ENCODE peak calls at places on chromosomes 5 and 9, in ten cellular contexts. M is GM23248; D is uterus; T is skeletal muscle cell; F is NB4; J is CD8-positive, alpha-beta memory T cell; S is AG04449; P is tibial nerve; Q is GM12864; V is CD4-positive, alpha-beta memory T cell. Y is an unnamed sample.
A peak's percentile ranks its signal among the peaks of the same experiment; 100 is the strongest.

GRCh38 chr5:95822408-95823240 is at the start of gene GLRX:
- DNase-seq in P (peak; percentile 59), S (peak; percentile 86), F (peak; percentile 83), T (peak; percentile 89), J (peak; percentile 59), Q (no peak), V (peak; percentile 67), D (peak; percentile 71), M (peak; percentile 97), Y (peak; percentile 96)

GRCh38 chr9:71490810-71491209 is 277.5 kb downstream of the CEMIP2 start:
- DNase-seq in S (no peak), J (no peak), P (no peak), M (peak; percentile 10), V (no peak), D (no peak), F (peak; percentile 1), T (no peak), Q (no peak), Y (peak; percentile 2)

GRCh38 chr5:146345240-146345577 is 6.6 kb downstream of the POU4F3 start:
- DNase-seq in P (no peak), S (no peak), T (no peak), V (no peak), Q (no peak), J (no peak), F (no peak), D (no peak), M (no peak), Y (no peak)

GRCh38 chr5:96790851-96791513 is 16.8 kb downstream of the ERAP1 start:
- DNase-seq in F (no peak), T (no peak), V (no peak), Q (no peak), J (no peak), D (no peak), M (peak; percentile 52), P (no peak), S (no peak), Y (peak; percentile 43)

GRCh38 chr5:8329773-8330172 is 460.8 kb downstream of the MTRR start:
- DNase-seq in M (peak; percentile 68), J (no peak), P (no peak), F (peak; percentile 41), Q (no peak), S (no peak), V (no peak), T (no peak), D (no peak), Y (peak; percentile 6)

GRCh38 chr5:16871746-16872339 is 64.2 kb downstream of the MYO10 start:
- DNase-seq in P (no peak), M (peak; percentile 80), Q (no peak), F (no peak), V (no peak), S (no peak), J (no peak), D (no peak), T (no peak), Y (peak; percentile 90)

GRCh38 chr5:174844971-174845370 is 120.6 kb downstream of the MSX2 start:
- DNase-seq in M (no peak), S (no peak), T (no peak), Q (no peak), V (no peak), D (peak; percentile 73), J (no peak), F (no peak), P (no peak), Y (peak; percentile 90)

GRCh38 chr9:130186839-130187522 is 14.8 kb downstream of the NCS1 start:
- DNase-seq in V (no peak), D (peak; percentile 77), S (no peak), Q (no peak), M (peak; percentile 89), J (no peak), T (no peak), F (peak; percentile 77), P (no peak), Y (peak; percentile 52)

GRCh38 chr5:32153723-32154122 is 20.4 kb downstream of the GOLPH3 start:
- DNase-seq in F (no peak), S (no peak), M (peak; percentile 20), Q (no peak), P (no peak), T (no peak), D (no peak), V (no peak), J (no peak), Y (peak; percentile 47)

GRCh38 chr5:135392256-135392655 is 6.8 kb downstream of the MACROH2A1 start:
- DNase-seq in D (no peak), J (no peak), F (peak; percentile 20), M (peak; percentile 91), P (no peak), S (peak; percentile 82), V (no peak), T (peak; percentile 73), Q (no peak), Y (peak; percentile 84)

GRCh38 chr9:2161661-2162060 is 146.5 kb downstream of the SMARCA2 start:
- DNase-seq in M (no peak), P (no peak), T (no peak), V (no peak), S (no peak), Q (no peak), F (no peak), J (no peak), D (no peak), Y (no peak)

GRCh38 chr5:982377-983237 is 26.0 kb upstream of the NKD2 start:
- DNase-seq in T (no peak), Q (no peak), S (no peak), F (no peak), P (no peak), J (no peak), M (peak; percentile 38), D (no peak), V (no peak), Y (no peak)

GRCh38 chr9:6106576-6107339 is 91.3 kb upstream of the RANBP6 start:
- DNase-seq in P (no peak), F (peak; percentile 93), S (no peak), T (no peak), J (no peak), M (peak; percentile 71), D (no peak), Q (peak; percentile 7), V (no peak), Y (peak; percentile 56)

GRCh38 chr5:178201927-178202235 is 2.5 kb upstream of the HNRNPAB start:
- DNase-seq in S (no peak), V (no peak), D (no peak), T (no peak), F (peak; percentile 74), J (no peak), M (no peak), P (no peak), Q (no peak), Y (no peak)

GRCh38 chr5:32583582-32584232 is 1.6 kb upstream of the SUB1 start:
- DNase-seq in T (no peak), V (peak; percentile 44), P (no peak), F (peak; percentile 56), Q (peak; percentile 98), D (no peak), M (no peak), J (peak; percentile 11), S (no peak), Y (no peak)

GRCh38 chr9:87610200-87611155 is 112.8 kb downstream of the DAPK1 start:
- DNase-seq in S (no peak), T (no peak), P (no peak), M (no peak), J (no peak), F (no peak), D (no peak), Q (no peak), V (no peak), Y (no peak)

GRCh38 chr9:129340427-129341196 is 162.6 kb upstream of the IER5L start:
- DNase-seq in Q (no peak), P (no peak), S (no peak), F (no peak), M (no peak), V (no peak), J (no peak), T (no peak), D (no peak), Y (no peak)

GRCh38 chr5:14258840-14259239 is 115.7 kb downstream of the TRIO start:
- DNase-seq in J (no peak), S (no peak), V (no peak), M (no peak), Q (no peak), T (no peak), F (no peak), P (no peak), D (no peak), Y (no peak)
- H3K4me3 ChIP-seq in J (no peak overlapping the region), S (no peak overlapping the region), V (no peak overlapping the region), M (no peak overlapping the region), Q (peak overlapping the region; percentile 38), T (no peak overlapping the region), F (no peak overlapping the region), P (no peak overlapping the region), D (no peak overlapping the region), Y (no peak overlapping the region)

DNA sequence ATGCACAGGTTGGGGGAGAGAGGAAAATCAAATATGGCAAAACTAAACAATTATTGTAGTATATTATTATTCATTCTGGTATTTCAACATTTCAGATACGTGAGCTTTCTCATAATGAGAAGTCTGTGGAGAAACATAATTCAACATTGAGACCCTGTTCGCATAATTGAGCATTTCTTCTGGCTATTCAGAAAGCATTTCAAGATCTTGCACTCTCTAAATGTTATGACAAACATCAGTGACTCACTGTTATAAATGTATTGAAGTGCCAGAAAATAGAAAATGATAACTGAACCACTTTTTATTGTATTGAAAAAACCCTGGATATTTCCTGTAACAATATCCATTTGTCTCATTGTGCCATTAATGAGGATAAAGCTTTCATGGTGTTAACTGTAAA is 124.5 kb downstream of the CAMK4 start:
- DNase-seq in P (no peak), M (peak; percentile 15), J (no peak), D (no peak), Q (no peak), F (no peak), T (no peak), S (no peak), V (no peak), Y (no peak)
- H3K4me3 ChIP-seq in P (no peak overlapping the region), M (no peak overlapping the region), J (no peak overlapping the region), D (no peak overlapping the region), Q (no peak overlapping the region), F (no peak overlapping the region), T (no peak overlapping the region), S (no peak overlapping the region), V (no peak overlapping the region), Y (no peak overlapping the region)

GRCh38 chr5:81435023-81435422 is 41.1 kb upstream of the ACOT12 start:
- DNase-seq in D (no peak), V (no peak), M (no peak), S (no peak), P (no peak), J (no peak), Q (no peak), T (no peak), F (no peak), Y (no peak)
- H3K4me3 ChIP-seq in D (no peak overlapping the region), V (no peak overlapping the region), M (no peak overlapping the region), S (no peak overlapping the region), P (no peak overlapping the region), J (no peak overlapping the region), Q (no peak overlapping the region), T (no peak overlapping the region), F (no peak overlapping the region), Y (no peak overlapping the region)

GRCh38 chr5:143435207-143435657 is 31.7 kb upstream of the NR3C1 start:
- DNase-seq in S (no peak), D (no peak), V (peak; percentile 65), T (no peak), Q (peak; percentile 95), P (no peak), M (no peak), F (peak; percentile 93), J (peak; percentile 44), Y (no peak)
- H3K4me3 ChIP-seq in S (no peak overlapping the region), D (no peak overlapping the region), V (peak overlapping the region; percentile 32), T (no peak overlapping the region), Q (peak overlapping the region; percentile 52), P (peak overlapping the region; percentile 26), M (no peak overlapping the region), F (peak overlapping the region; percentile 49), J (peak overlapping the region; percentile 83), Y (no peak overlapping the region)